ENCODE peak calls at places on chromosomes 1 and 21, in ten cellular contexts. One of them, this sample, is unnamed.
A peak's percentile ranks its signal among the peaks of the same experiment; 100 is the strongest.

GRCh38 chr1:212247179-212247721 is 38.0 kb upstream of the PPP2R5A start:
- DNase-seq in activated CD8-positive, alpha-beta memory T cell treated with anti-CD3 and anti-CD28 coated beads for 4 hours: no peak
- DNase-seq in fibroblast of mammary gland: peak; percentile 37
- DNase-seq in IMR-90: peak; percentile 79
- DNase-seq in activated T-cell treated with anti-CD3 and anti-CD28 coated beads, Interleukin-2, amount 50 U/mL, for 4 hours: no peak
- DNase-seq in stimulated activated CD4-positive, alpha-beta T cell treated with anti-CD3 and anti-CD28 coated beads, Interleukin-1b, Interleukin-23, amount 100 ng/mL, for 24 hours: no peak
- DNase-seq in effector CD4-positive, alpha-beta T cell: no peak
- DNase-seq in T-helper 2 cell: no peak
- DNase-seq in C1 segment of cervical spinal cord: no peak
- DNase-seq in GM12892: no peak
- DNase-seq in this sample: no peak

GRCh38 chr1:208101661-208102431 is 142.3 kb downstream of the PLXNA2 start:
- DNase-seq in IMR-90: peak; percentile 36
- DNase-seq in activated CD8-positive, alpha-beta memory T cell treated with anti-CD3 and anti-CD28 coated beads for 4 hours: no peak
- DNase-seq in GM12892: no peak
- DNase-seq in effector CD4-positive, alpha-beta T cell: no peak
- DNase-seq in T-helper 2 cell: no peak
- DNase-seq in C1 segment of cervical spinal cord: peak; percentile 50
- DNase-seq in fibroblast of mammary gland: peak; percentile 37
- DNase-seq in stimulated activated CD4-positive, alpha-beta T cell treated with anti-CD3 and anti-CD28 coated beads, Interleukin-1b, Interleukin-23, amount 100 ng/mL, for 24 hours: no peak
- DNase-seq in activated T-cell treated with anti-CD3 and anti-CD28 coated beads, Interleukin-2, amount 50 U/mL, for 4 hours: no peak
- DNase-seq in this sample: no peak

GRCh38 chr1:4652631-4653327 is 1.6 kb upstream of the AJAP1 start:
- DNase-seq in activated CD8-positive, alpha-beta memory T cell treated with anti-CD3 and anti-CD28 coated beads for 4 hours: peak; percentile 28
- DNase-seq in fibroblast of mammary gland: peak; percentile 27
- DNase-seq in IMR-90: no peak
- DNase-seq in activated T-cell treated with anti-CD3 and anti-CD28 coated beads, Interleukin-2, amount 50 U/mL, for 4 hours: peak; percentile 42
- DNase-seq in effector CD4-positive, alpha-beta T cell: peak; percentile 31
- DNase-seq in stimulated activated CD4-positive, alpha-beta T cell treated with anti-CD3 and anti-CD28 coated beads, Interleukin-1b, Interleukin-23, amount 100 ng/mL, for 24 hours: peak; percentile 41
- DNase-seq in C1 segment of cervical spinal cord: peak; percentile 73
- DNase-seq in T-helper 2 cell: peak; percentile 41
- DNase-seq in GM12892: peak; percentile 80
- DNase-seq in this sample: no peak

GRCh38 chr1:38194486-38194885 is 147.9 kb upstream of the POU3F1 start:
- DNase-seq in IMR-90: no peak
- DNase-seq in activated CD8-positive, alpha-beta memory T cell treated with anti-CD3 and anti-CD28 coated beads for 4 hours: no peak
- DNase-seq in stimulated activated CD4-positive, alpha-beta T cell treated with anti-CD3 and anti-CD28 coated beads, Interleukin-1b, Interleukin-23, amount 100 ng/mL, for 24 hours: no peak
- DNase-seq in effector CD4-positive, alpha-beta T cell: no peak
- DNase-seq in C1 segment of cervical spinal cord: no peak
- DNase-seq in GM12892: no peak
- DNase-seq in activated T-cell treated with anti-CD3 and anti-CD28 coated beads, Interleukin-2, amount 50 U/mL, for 4 hours: no peak
- DNase-seq in fibroblast of mammary gland: no peak
- DNase-seq in T-helper 2 cell: no peak
- DNase-seq in this sample: no peak

GRCh38 chr1:157969693-157970485 is 23.6 kb upstream of the KIRREL1 start:
- DNase-seq in effector CD4-positive, alpha-beta T cell: no peak
- DNase-seq in activated T-cell treated with anti-CD3 and anti-CD28 coated beads, Interleukin-2, amount 50 U/mL, for 4 hours: no peak
- DNase-seq in T-helper 2 cell: no peak
- DNase-seq in activated CD8-positive, alpha-beta memory T cell treated with anti-CD3 and anti-CD28 coated beads for 4 hours: no peak
- DNase-seq in stimulated activated CD4-positive, alpha-beta T cell treated with anti-CD3 and anti-CD28 coated beads, Interleukin-1b, Interleukin-23, amount 100 ng/mL, for 24 hours: no peak
- DNase-seq in IMR-90: peak; percentile 88
- DNase-seq in GM12892: no peak
- DNase-seq in fibroblast of mammary gland: peak; percentile 94
- DNase-seq in C1 segment of cervical spinal cord: no peak
- DNase-seq in this sample: peak; percentile 60

GRCh38 chr1:180566495-180566894 is 7.7 kb downstream of the OVAAL start:
- DNase-seq in GM12892: no peak
- DNase-seq in effector CD4-positive, alpha-beta T cell: no peak
- DNase-seq in activated T-cell treated with anti-CD3 and anti-CD28 coated beads, Interleukin-2, amount 50 U/mL, for 4 hours: no peak
- DNase-seq in fibroblast of mammary gland: no peak
- DNase-seq in activated CD8-positive, alpha-beta memory T cell treated with anti-CD3 and anti-CD28 coated beads for 4 hours: no peak
- DNase-seq in C1 segment of cervical spinal cord: no peak
- DNase-seq in T-helper 2 cell: no peak
- DNase-seq in IMR-90: no peak
- DNase-seq in stimulated activated CD4-positive, alpha-beta T cell treated with anti-CD3 and anti-CD28 coated beads, Interleukin-1b, Interleukin-23, amount 100 ng/mL, for 24 hours: no peak
- DNase-seq in this sample: no peak

GRCh38 chr1:183279835-183280234 is 93.8 kb downstream of the LAMC2 start:
- DNase-seq in activated CD8-positive, alpha-beta memory T cell treated with anti-CD3 and anti-CD28 coated beads for 4 hours: no peak
- DNase-seq in stimulated activated CD4-positive, alpha-beta T cell treated with anti-CD3 and anti-CD28 coated beads, Interleukin-1b, Interleukin-23, amount 100 ng/mL, for 24 hours: no peak
- DNase-seq in IMR-90: peak; percentile 88
- DNase-seq in fibroblast of mammary gland: peak; percentile 97
- DNase-seq in activated T-cell treated with anti-CD3 and anti-CD28 coated beads, Interleukin-2, amount 50 U/mL, for 4 hours: no peak
- DNase-seq in C1 segment of cervical spinal cord: no peak
- DNase-seq in effector CD4-positive, alpha-beta T cell: no peak
- DNase-seq in GM12892: no peak
- DNase-seq in T-helper 2 cell: no peak
- DNase-seq in this sample: peak; percentile 98

GRCh38 chr1:44500181-44501021 is 95.3 kb downstream of the RNF220 start:
- DNase-seq in GM12892: no peak
- DNase-seq in fibroblast of mammary gland: peak; percentile 34
- DNase-seq in stimulated activated CD4-positive, alpha-beta T cell treated with anti-CD3 and anti-CD28 coated beads, Interleukin-1b, Interleukin-23, amount 100 ng/mL, for 24 hours: no peak
- DNase-seq in C1 segment of cervical spinal cord: peak; percentile 89
- DNase-seq in activated T-cell treated with anti-CD3 and anti-CD28 coated beads, Interleukin-2, amount 50 U/mL, for 4 hours: no peak
- DNase-seq in activated CD8-positive, alpha-beta memory T cell treated with anti-CD3 and anti-CD28 coated beads for 4 hours: no peak
- DNase-seq in T-helper 2 cell: no peak
- DNase-seq in effector CD4-positive, alpha-beta T cell: no peak
- DNase-seq in IMR-90: no peak
- DNase-seq in this sample: no peak

GRCh38 chr1:36656271-36656670 is 173.6 kb upstream of the CSF3R start:
- DNase-seq in effector CD4-positive, alpha-beta T cell: no peak
- DNase-seq in GM12892: no peak
- DNase-seq in IMR-90: no peak
- DNase-seq in fibroblast of mammary gland: no peak
- DNase-seq in stimulated activated CD4-positive, alpha-beta T cell treated with anti-CD3 and anti-CD28 coated beads, Interleukin-1b, Interleukin-23, amount 100 ng/mL, for 24 hours: no peak
- DNase-seq in activated CD8-positive, alpha-beta memory T cell treated with anti-CD3 and anti-CD28 coated beads for 4 hours: no peak
- DNase-seq in T-helper 2 cell: no peak
- DNase-seq in C1 segment of cervical spinal cord: no peak
- DNase-seq in activated T-cell treated with anti-CD3 and anti-CD28 coated beads, Interleukin-2, amount 50 U/mL, for 4 hours: no peak
- DNase-seq in this sample: no peak

GRCh38 chr1:247417786-247418185 is 1.8 kb downstream of the NLRP3 start:
- DNase-seq in effector CD4-positive, alpha-beta T cell: no peak
- DNase-seq in T-helper 2 cell: no peak
- DNase-seq in activated CD8-positive, alpha-beta memory T cell treated with anti-CD3 and anti-CD28 coated beads for 4 hours: no peak
- DNase-seq in activated T-cell treated with anti-CD3 and anti-CD28 coated beads, Interleukin-2, amount 50 U/mL, for 4 hours: no peak
- DNase-seq in C1 segment of cervical spinal cord: no peak
- DNase-seq in fibroblast of mammary gland: no peak
- DNase-seq in IMR-90: no peak
- DNase-seq in stimulated activated CD4-positive, alpha-beta T cell treated with anti-CD3 and anti-CD28 coated beads, Interleukin-1b, Interleukin-23, amount 100 ng/mL, for 24 hours: no peak
- DNase-seq in GM12892: no peak
- DNase-seq in this sample: no peak

GRCh38 chr1:2429780-2430591 is 17.6 kb upstream of the PEX10 start:
- DNase-seq in T-helper 2 cell: no peak
- DNase-seq in GM12892: no peak
- DNase-seq in fibroblast of mammary gland: no peak
- DNase-seq in activated T-cell treated with anti-CD3 and anti-CD28 coated beads, Interleukin-2, amount 50 U/mL, for 4 hours: no peak
- DNase-seq in stimulated activated CD4-positive, alpha-beta T cell treated with anti-CD3 and anti-CD28 coated beads, Interleukin-1b, Interleukin-23, amount 100 ng/mL, for 24 hours: no peak
- DNase-seq in IMR-90: no peak
- DNase-seq in activated CD8-positive, alpha-beta memory T cell treated with anti-CD3 and anti-CD28 coated beads for 4 hours: no peak
- DNase-seq in C1 segment of cervical spinal cord: no peak
- DNase-seq in effector CD4-positive, alpha-beta T cell: no peak
- DNase-seq in this sample: no peak

GRCh38 chr1:179867493-179868330 is 9.9 kb downstream of the TOR1AIP2 start:
- DNase-seq in T-helper 2 cell: peak; percentile 22
- DNase-seq in C1 segment of cervical spinal cord: no peak
- DNase-seq in GM12892: no peak
- DNase-seq in IMR-90: peak; percentile 50
- DNase-seq in fibroblast of mammary gland: peak; percentile 49
- DNase-seq in activated T-cell treated with anti-CD3 and anti-CD28 coated beads, Interleukin-2, amount 50 U/mL, for 4 hours: peak; percentile 46
- DNase-seq in effector CD4-positive, alpha-beta T cell: peak; percentile 42
- DNase-seq in activated CD8-positive, alpha-beta memory T cell treated with anti-CD3 and anti-CD28 coated beads for 4 hours: no peak
- DNase-seq in stimulated activated CD4-positive, alpha-beta T cell treated with anti-CD3 and anti-CD28 coated beads, Interleukin-1b, Interleukin-23, amount 100 ng/mL, for 24 hours: no peak
- DNase-seq in this sample: no peak

GRCh38 chr1:231162300-231162969 is 577 bp downstream of the TRIM67 start:
- DNase-seq in GM12892: peak; percentile 50
- DNase-seq in C1 segment of cervical spinal cord: peak; percentile 37
- DNase-seq in activated T-cell treated with anti-CD3 and anti-CD28 coated beads, Interleukin-2, amount 50 U/mL, for 4 hours: no peak
- DNase-seq in IMR-90: peak; percentile 26
- DNase-seq in effector CD4-positive, alpha-beta T cell: no peak
- DNase-seq in T-helper 2 cell: no peak
- DNase-seq in stimulated activated CD4-positive, alpha-beta T cell treated with anti-CD3 and anti-CD28 coated beads, Interleukin-1b, Interleukin-23, amount 100 ng/mL, for 24 hours: no peak
- DNase-seq in activated CD8-positive, alpha-beta memory T cell treated with anti-CD3 and anti-CD28 coated beads for 4 hours: no peak
- DNase-seq in fibroblast of mammary gland: peak; percentile 12
- DNase-seq in this sample: no peak

GRCh38 chr1:219439376-219439775 is 173.5 kb downstream of the ZC3H11B start:
- DNase-seq in effector CD4-positive, alpha-beta T cell: no peak
- DNase-seq in IMR-90: peak; percentile 27
- DNase-seq in activated T-cell treated with anti-CD3 and anti-CD28 coated beads, Interleukin-2, amount 50 U/mL, for 4 hours: no peak
- DNase-seq in stimulated activated CD4-positive, alpha-beta T cell treated with anti-CD3 and anti-CD28 coated beads, Interleukin-1b, Interleukin-23, amount 100 ng/mL, for 24 hours: no peak
- DNase-seq in C1 segment of cervical spinal cord: no peak
- DNase-seq in fibroblast of mammary gland: no peak
- DNase-seq in T-helper 2 cell: no peak
- DNase-seq in activated CD8-positive, alpha-beta memory T cell treated with anti-CD3 and anti-CD28 coated beads for 4 hours: no peak
- DNase-seq in GM12892: no peak
- DNase-seq in this sample: no peak

GRCh38 chr1:56278052-56278451 is 301.3 kb downstream of the PLPP3 start:
- DNase-seq in activated CD8-positive, alpha-beta memory T cell treated with anti-CD3 and anti-CD28 coated beads for 4 hours: no peak
- DNase-seq in GM12892: no peak
- DNase-seq in T-helper 2 cell: no peak
- DNase-seq in fibroblast of mammary gland: no peak
- DNase-seq in C1 segment of cervical spinal cord: no peak
- DNase-seq in IMR-90: no peak
- DNase-seq in effector CD4-positive, alpha-beta T cell: no peak
- DNase-seq in activated T-cell treated with anti-CD3 and anti-CD28 coated beads, Interleukin-2, amount 50 U/mL, for 4 hours: no peak
- DNase-seq in stimulated activated CD4-positive, alpha-beta T cell treated with anti-CD3 and anti-CD28 coated beads, Interleukin-1b, Interleukin-23, amount 100 ng/mL, for 24 hours: no peak
- DNase-seq in this sample: no peak

GRCh38 chr21:35156293-35156976 is 107.3 kb upstream of the RUNX1 start:
- DNase-seq in effector CD4-positive, alpha-beta T cell: no peak
- DNase-seq in activated T-cell treated with anti-CD3 and anti-CD28 coated beads, Interleukin-2, amount 50 U/mL, for 4 hours: no peak
- DNase-seq in fibroblast of mammary gland: no peak
- DNase-seq in C1 segment of cervical spinal cord: no peak
- DNase-seq in stimulated activated CD4-positive, alpha-beta T cell treated with anti-CD3 and anti-CD28 coated beads, Interleukin-1b, Interleukin-23, amount 100 ng/mL, for 24 hours: no peak
- DNase-seq in GM12892: no peak
- DNase-seq in T-helper 2 cell: no peak
- DNase-seq in IMR-90: no peak
- DNase-seq in activated CD8-positive, alpha-beta memory T cell treated with anti-CD3 and anti-CD28 coated beads for 4 hours: no peak
- DNase-seq in this sample: no peak

GRCh38 chr1:179055930-179056329 is 25.9 kb upstream of the TOR3A start:
- DNase-seq in activated CD8-positive, alpha-beta memory T cell treated with anti-CD3 and anti-CD28 coated beads for 4 hours: no peak
- DNase-seq in GM12892: no peak
- DNase-seq in fibroblast of mammary gland: no peak
- DNase-seq in IMR-90: no peak
- DNase-seq in T-helper 2 cell: no peak
- DNase-seq in activated T-cell treated with anti-CD3 and anti-CD28 coated beads, Interleukin-2, amount 50 U/mL, for 4 hours: no peak
- DNase-seq in stimulated activated CD4-positive, alpha-beta T cell treated with anti-CD3 and anti-CD28 coated beads, Interleukin-1b, Interleukin-23, amount 100 ng/mL, for 24 hours: no peak
- DNase-seq in C1 segment of cervical spinal cord: no peak
- DNase-seq in effector CD4-positive, alpha-beta T cell: no peak
- DNase-seq in this sample: no peak

GRCh38 chr1:109914587-109915240 is 4.1 kb downstream of the CSF1 start:
- DNase-seq in stimulated activated CD4-positive, alpha-beta T cell treated with anti-CD3 and anti-CD28 coated beads, Interleukin-1b, Interleukin-23, amount 100 ng/mL, for 24 hours: no peak
- DNase-seq in fibroblast of mammary gland: peak; percentile 79
- DNase-seq in activated CD8-positive, alpha-beta memory T cell treated with anti-CD3 and anti-CD28 coated beads for 4 hours: no peak
- DNase-seq in C1 segment of cervical spinal cord: no peak
- DNase-seq in GM12892: no peak
- DNase-seq in effector CD4-positive, alpha-beta T cell: no peak
- DNase-seq in activated T-cell treated with anti-CD3 and anti-CD28 coated beads, Interleukin-2, amount 50 U/mL, for 4 hours: no peak
- DNase-seq in T-helper 2 cell: no peak
- DNase-seq in IMR-90: peak; percentile 29
- DNase-seq in this sample: no peak

GRCh38 chr1:214990619-214991018 is 91.9 kb upstream of the KCNK2 start:
- DNase-seq in effector CD4-positive, alpha-beta T cell: no peak
- DNase-seq in GM12892: no peak
- DNase-seq in stimulated activated CD4-positive, alpha-beta T cell treated with anti-CD3 and anti-CD28 coated beads, Interleukin-1b, Interleukin-23, amount 100 ng/mL, for 24 hours: no peak
- DNase-seq in activated T-cell treated with anti-CD3 and anti-CD28 coated beads, Interleukin-2, amount 50 U/mL, for 4 hours: no peak
- DNase-seq in IMR-90: peak; percentile 99
- DNase-seq in C1 segment of cervical spinal cord: no peak
- DNase-seq in T-helper 2 cell: no peak
- DNase-seq in fibroblast of mammary gland: peak; percentile 99
- DNase-seq in activated CD8-positive, alpha-beta memory T cell treated with anti-CD3 and anti-CD28 coated beads for 4 hours: no peak
- DNase-seq in this sample: peak; percentile 58

GRCh38 chr1:36775716-36776115 is 258.6 kb downstream of the GRIK3 start:
- DNase-seq in stimulated activated CD4-positive, alpha-beta T cell treated with anti-CD3 and anti-CD28 coated beads, Interleukin-1b, Interleukin-23, amount 100 ng/mL, for 24 hours: no peak
- DNase-seq in effector CD4-positive, alpha-beta T cell: no peak
- DNase-seq in activated CD8-positive, alpha-beta memory T cell treated with anti-CD3 and anti-CD28 coated beads for 4 hours: no peak
- DNase-seq in T-helper 2 cell: no peak
- DNase-seq in fibroblast of mammary gland: no peak
- DNase-seq in activated T-cell treated with anti-CD3 and anti-CD28 coated beads, Interleukin-2, amount 50 U/mL, for 4 hours: no peak
- DNase-seq in IMR-90: no peak
- DNase-seq in GM12892: no peak
- DNase-seq in C1 segment of cervical spinal cord: no peak
- DNase-seq in this sample: no peak

GRCh38 chr21:32336711-32337110 is 38.1 kb downstream of the MRAP start:
- DNase-seq in T-helper 2 cell: no peak
- DNase-seq in C1 segment of cervical spinal cord: peak; percentile 32
- DNase-seq in activated CD8-positive, alpha-beta memory T cell treated with anti-CD3 and anti-CD28 coated beads for 4 hours: no peak
- DNase-seq in IMR-90: peak; percentile 56
- DNase-seq in activated T-cell treated with anti-CD3 and anti-CD28 coated beads, Interleukin-2, amount 50 U/mL, for 4 hours: no peak
- DNase-seq in GM12892: no peak
- DNase-seq in fibroblast of mammary gland: peak; percentile 24
- DNase-seq in stimulated activated CD4-positive, alpha-beta T cell treated with anti-CD3 and anti-CD28 coated beads, Interleukin-1b, Interleukin-23, amount 100 ng/mL, for 24 hours: no peak
- DNase-seq in effector CD4-positive, alpha-beta T cell: no peak
- DNase-seq in this sample: no peak

GRCh38 chr1:160407819-160408801 is 7.7 kb downstream of the VANGL2 start:
- DNase-seq in effector CD4-positive, alpha-beta T cell: no peak
- DNase-seq in GM12892: no peak
- DNase-seq in stimulated activated CD4-positive, alpha-beta T cell treated with anti-CD3 and anti-CD28 coated beads, Interleukin-1b, Interleukin-23, amount 100 ng/mL, for 24 hours: no peak
- DNase-seq in activated CD8-positive, alpha-beta memory T cell treated with anti-CD3 and anti-CD28 coated beads for 4 hours: no peak
- DNase-seq in T-helper 2 cell: no peak
- DNase-seq in activated T-cell treated with anti-CD3 and anti-CD28 coated beads, Interleukin-2, amount 50 U/mL, for 4 hours: no peak
- DNase-seq in IMR-90: no peak
- DNase-seq in C1 segment of cervical spinal cord: no peak
- DNase-seq in fibroblast of mammary gland: peak; percentile 4
- DNase-seq in this sample: peak; percentile 75

GRCh38 chr1:173175514-173176146 is 31.5 kb downstream of the TNFSF4 start:
- DNase-seq in activated T-cell treated with anti-CD3 and anti-CD28 coated beads, Interleukin-2, amount 50 U/mL, for 4 hours: no peak
- DNase-seq in activated CD8-positive, alpha-beta memory T cell treated with anti-CD3 and anti-CD28 coated beads for 4 hours: no peak
- DNase-seq in C1 segment of cervical spinal cord: no peak
- DNase-seq in effector CD4-positive, alpha-beta T cell: no peak
- DNase-seq in T-helper 2 cell: no peak
- DNase-seq in IMR-90: peak; percentile 70
- DNase-seq in stimulated activated CD4-positive, alpha-beta T cell treated with anti-CD3 and anti-CD28 coated beads, Interleukin-1b, Interleukin-23, amount 100 ng/mL, for 24 hours: no peak
- DNase-seq in fibroblast of mammary gland: peak; percentile 41
- DNase-seq in GM12892: no peak
- DNase-seq in this sample: no peak

GRCh38 chr1:3174487-3175247 is 105.7 kb downstream of the PRDM16 start:
- DNase-seq in activated T-cell treated with anti-CD3 and anti-CD28 coated beads, Interleukin-2, amount 50 U/mL, for 4 hours: no peak
- DNase-seq in C1 segment of cervical spinal cord: peak; percentile 56
- DNase-seq in fibroblast of mammary gland: peak; percentile 6
- DNase-seq in effector CD4-positive, alpha-beta T cell: no peak
- DNase-seq in stimulated activated CD4-positive, alpha-beta T cell treated with anti-CD3 and anti-CD28 coated beads, Interleukin-1b, Interleukin-23, amount 100 ng/mL, for 24 hours: no peak
- DNase-seq in GM12892: no peak
- DNase-seq in IMR-90: no peak
- DNase-seq in activated CD8-positive, alpha-beta memory T cell treated with anti-CD3 and anti-CD28 coated beads for 4 hours: no peak
- DNase-seq in T-helper 2 cell: no peak
- DNase-seq in this sample: no peak

GRCh38 chr1:95018602-95019369 is 54.0 kb downstream of the ALG14 start:
- DNase-seq in fibroblast of mammary gland: peak; percentile 58
- DNase-seq in stimulated activated CD4-positive, alpha-beta T cell treated with anti-CD3 and anti-CD28 coated beads, Interleukin-1b, Interleukin-23, amount 100 ng/mL, for 24 hours: no peak
- DNase-seq in IMR-90: peak; percentile 69
- DNase-seq in activated T-cell treated with anti-CD3 and anti-CD28 coated beads, Interleukin-2, amount 50 U/mL, for 4 hours: no peak
- DNase-seq in GM12892: no peak
- DNase-seq in C1 segment of cervical spinal cord: no peak
- DNase-seq in effector CD4-positive, alpha-beta T cell: no peak
- DNase-seq in activated CD8-positive, alpha-beta memory T cell treated with anti-CD3 and anti-CD28 coated beads for 4 hours: no peak
- DNase-seq in T-helper 2 cell: no peak
- DNase-seq in this sample: no peak